ENCODE peak calls at places on chromosomes 13 and 19, in four cellular contexts. One of them, this sample, is unnamed.

GRCh38 chr13:99847318-99847750 is 124.2 kb downstream of the ZIC5 start:
- DNase-seq in K562: no peak
- DNase-seq in GM12878: no peak
- DNase-seq in HepG2: no peak
- DNase-seq in this sample: no peak

GRCh38 chr13:95300625-95301134 is 571 bp downstream of the ABCC4 start:
- DNase-seq in K562: peak
- DNase-seq in HepG2: peak
- DNase-seq in GM12878: no peak
- DNase-seq in this sample: peak

GRCh38 chr19:49851456-49852259 is 699 bp downstream of the PTOV1 start:
- DNase-seq in GM12878: no peak
- DNase-seq in HepG2: no peak
- DNase-seq in K562: peak
- DNase-seq in this sample: peak

GRCh38 chr13:31982540-31982939 is 49.0 kb upstream of the FRY start:
- DNase-seq in GM12878: no peak
- DNase-seq in HepG2: peak
- DNase-seq in K562: no peak
- DNase-seq in this sample: no peak

GRCh38 chr13:29707876-29708543 is 112.5 kb upstream of the SLC7A1 start:
- DNase-seq in HepG2: peak
- DNase-seq in K562: peak
- DNase-seq in GM12878: no peak
- DNase-seq in this sample: peak

GRCh38 chr13:93535256-93535655 is 308.6 kb downstream of the GPC6 start:
- DNase-seq in GM12878: no peak
- DNase-seq in HepG2: peak
- DNase-seq in K562: no peak
- DNase-seq in this sample: no peak

GRCh38 chr19:662207-662961 is 630 bp downstream of the RNF126 start:
- DNase-seq in GM12878: no peak
- DNase-seq in K562: peak
- DNase-seq in HepG2: peak
- DNase-seq in this sample: peak

GRCh38 chr19:33785795-33786194 is 10.9 kb upstream of the KCTD15 start:
- DNase-seq in GM12878: no peak
- DNase-seq in K562: no peak
- DNase-seq in HepG2: no peak
- DNase-seq in this sample: no peak

GRCh38 chr19:54653181-54653809 is 9.5 kb upstream of the LILRB4 start:
- DNase-seq in K562: peak
- DNase-seq in HepG2: peak
- DNase-seq in GM12878: no peak
- DNase-seq in this sample: no peak

GRCh38 chr13:109157275-109157674 is 527.9 kb downstream of the MYO16 start:
- DNase-seq in HepG2: no peak
- DNase-seq in GM12878: no peak
- DNase-seq in K562: no peak
- DNase-seq in this sample: peak

GRCh38 chr13:36214163-36214921 is at the start of gene SOHLH2:
- DNase-seq in GM12878: no peak
- DNase-seq in HepG2: no peak
- DNase-seq in K562: peak
- DNase-seq in this sample: no peak

GRCh38 chr13:25886438-25887214 is 165.2 kb downstream of the SHISA2 start:
- DNase-seq in GM12878: no peak
- DNase-seq in K562: no peak
- DNase-seq in HepG2: no peak
- DNase-seq in this sample: no peak

GRCh38 chr13:110559429-110559943 is 2.0 kb downstream of the RAB20 start:
- DNase-seq in GM12878: no peak
- DNase-seq in K562: no peak
- DNase-seq in HepG2: no peak
- DNase-seq in this sample: no peak

GRCh38 chr19:46644720-46645119 is 8.7 kb upstream of the GNG8 start:
- DNase-seq in GM12878: no peak
- DNase-seq in K562: peak
- DNase-seq in HepG2: no peak
- DNase-seq in this sample: no peak

GRCh38 chr13:24381539-24382265 is 72.3 kb downstream of the C1QTNF9 start:
- DNase-seq in K562: no peak
- DNase-seq in HepG2: no peak
- DNase-seq in GM12878: no peak
- DNase-seq in this sample: no peak

GRCh38 chr13:103859952-103860351 is 793.7 kb upstream of the SLC10A2 start:
- DNase-seq in GM12878: no peak
- DNase-seq in HepG2: no peak
- DNase-seq in K562: no peak
- DNase-seq in this sample: no peak

GRCh38 chr19:18972301-18972831 is 31.3 kb upstream of the HOMER3 start:
- DNase-seq in GM12878: no peak
- DNase-seq in K562: no peak
- DNase-seq in HepG2: no peak
- DNase-seq in this sample: no peak

GRCh38 chr19:30096596-30097370 is 154.7 kb downstream of the URI1 start:
- DNase-seq in GM12878: no peak
- DNase-seq in HepG2: no peak
- DNase-seq in K562: no peak
- DNase-seq in this sample: no peak

GRCh38 chr13:86201477-86201876 is 402.3 kb upstream of the SLITRK6 start:
- DNase-seq in GM12878: no peak
- DNase-seq in HepG2: no peak
- DNase-seq in K562: no peak
- DNase-seq in this sample: no peak

GRCh38 chr19:50972795-50973376 is 3.5 kb upstream of the KLK6 start:
- DNase-seq in GM12878: no peak
- DNase-seq in HepG2: no peak
- DNase-seq in K562: no peak
- DNase-seq in this sample: no peak

GRCh38 chr13:31038834-31039552 is 106.5 kb downstream of the TEX26 start:
- DNase-seq in HepG2: no peak
- DNase-seq in GM12878: peak
- DNase-seq in K562: no peak
- DNase-seq in this sample: no peak

GRCh38 chr19:47351545-47351944 is 2.4 kb downstream of the DHX34 start:
- DNase-seq in HepG2: peak
- DNase-seq in GM12878: no peak
- DNase-seq in K562: no peak
- DNase-seq in this sample: no peak

GRCh38 chr19:54141356-54141755 is 3.8 kb downstream of the CNOT3 start:
- DNase-seq in HepG2: no peak
- DNase-seq in K562: no peak
- DNase-seq in GM12878: no peak
- DNase-seq in this sample: no peak

GRCh38 chr19:14363203-14364097 is 17.8 kb upstream of the ADGRE5 start:
- DNase-seq in K562: peak
- DNase-seq in HepG2: peak
- DNase-seq in GM12878: no peak
- DNase-seq in this sample: peak

GRCh38 chr19:1567116-1567847 is 843 bp downstream of the MEX3D start:
- DNase-seq in HepG2: no peak
- DNase-seq in GM12878: no peak
- DNase-seq in K562: peak
- DNase-seq in this sample: no peak

GRCh38 chr13:33401238-33401637 is 115.7 kb upstream of the STARD13 start:
- DNase-seq in K562: no peak
- DNase-seq in GM12878: no peak
- DNase-seq in HepG2: no peak
- DNase-seq in this sample: no peak

GRCh38 chr13:92896842-92897241 is 329.8 kb upstream of the GPC6 start:
- DNase-seq in GM12878: no peak
- DNase-seq in K562: no peak
- DNase-seq in HepG2: peak
- DNase-seq in this sample: no peak

GRCh38 chr19:38264486-38265212 is at the start of gene SPINT2:
- DNase-seq in HepG2: no peak
- DNase-seq in GM12878: no peak
- DNase-seq in K562: no peak
- DNase-seq in this sample: peak

GRCh38 chr13:106151056-106151699 is 384.3 kb downstream of the EFNB2 start:
- DNase-seq in GM12878: no peak
- DNase-seq in K562: no peak
- DNase-seq in HepG2: no peak
- DNase-seq in this sample: no peak

GRCh38 chr19:32675720-32676185 is at the start of gene RGS9BP:
- DNase-seq in HepG2: peak
- DNase-seq in K562: peak
- DNase-seq in GM12878: no peak
- DNase-seq in this sample: peak

GRCh38 chr19:20422616-20423205 is 142.9 kb downstream of the ZNF737 start:
- DNase-seq in GM12878: no peak
- DNase-seq in K562: no peak
- DNase-seq in HepG2: no peak
- DNase-seq in this sample: no peak

GRCh38 chr19:56015756-56016155 is 29.2 kb downstream of the NLRP5 start:
- DNase-seq in HepG2: peak
- DNase-seq in K562: peak
- DNase-seq in GM12878: no peak
- DNase-seq in this sample: no peak

GRCh38 chr13:99211421-99212035 is 10.9 kb downstream of the UBAC2 start:
- DNase-seq in K562: no peak
- DNase-seq in GM12878: no peak
- DNase-seq in HepG2: no peak
- DNase-seq in this sample: no peak

GRCh38 chr19:12664406-12665280 is 1.9 kb downstream of the MAN2B1 start:
- DNase-seq in HepG2: peak
- DNase-seq in GM12878: no peak
- DNase-seq in K562: peak
- DNase-seq in this sample: peak

GRCh38 chr13:27666951-27667350 is 45.3 kb downstream of the POLR1D start:
- DNase-seq in K562: no peak
- DNase-seq in GM12878: no peak
- DNase-seq in HepG2: no peak
- DNase-seq in this sample: no peak

GRCh38 chr13:110965038-110965754 is 50.3 kb upstream of the ANKRD10 start:
- DNase-seq in HepG2: peak
- DNase-seq in K562: peak
- DNase-seq in GM12878: peak
- DNase-seq in this sample: no peak

GRCh38 chr13:31009166-31009565 is 76.7 kb downstream of the TEX26 start:
- DNase-seq in GM12878: no peak
- DNase-seq in HepG2: no peak
- DNase-seq in K562: no peak
- DNase-seq in this sample: no peak

GRCh38 chr13:113669231-113669870 is 2.3 kb downstream of the GRK1 start:
- DNase-seq in HepG2: no peak
- DNase-seq in K562: no peak
- DNase-seq in GM12878: no peak
- DNase-seq in this sample: peak

GRCh38 chr19:7744871-7745270 is 2.5 kb downstream of the CD209 start:
- DNase-seq in HepG2: no peak
- DNase-seq in GM12878: no peak
- DNase-seq in K562: no peak
- DNase-seq in this sample: no peak

GRCh38 chr19:7751157-7751783 is 3.9 kb upstream of the CD209 start:
- DNase-seq in GM12878: peak
- DNase-seq in K562: no peak
- DNase-seq in HepG2: no peak
- DNase-seq in this sample: no peak

GRCh38 chr19:7746903-7747884 is at the start of gene CD209:
- DNase-seq in K562: no peak
- DNase-seq in HepG2: no peak
- DNase-seq in GM12878: no peak
- DNase-seq in this sample: no peak

GRCh38 chr19:7748171-7748570 is 837 bp upstream of the CD209 start:
- DNase-seq in GM12878: no peak
- DNase-seq in HepG2: no peak
- DNase-seq in K562: no peak
- DNase-seq in this sample: no peak

GRCh38 chr19:7748756-7749155 is 1.4 kb upstream of the CD209 start:
- DNase-seq in K562: no peak
- DNase-seq in HepG2: peak
- DNase-seq in GM12878: no peak
- DNase-seq in this sample: peak
- TF ChIP-seq ETV6 in K562: no peak
- TF ChIP-seq ETV6 in HepG2: no peak
- TF ChIP-seq ETV6 in GM12878: no peak
- TF ChIP-seq ETV6 in this sample: no peak

GRCh38 chr19:4376991-4377781 is 23.2 kb downstream of the SH3GL1 start:
- DNase-seq in HepG2: no peak
- DNase-seq in K562: no peak
- DNase-seq in GM12878: no peak
- DNase-seq in this sample: no peak
- TF ChIP-seq CREB1 in HepG2: no peak
- TF ChIP-seq CREB1 in K562: no peak
- TF ChIP-seq CREB1 in GM12878: no peak
- TF ChIP-seq CREB1 in this sample: no peak

DNA sequence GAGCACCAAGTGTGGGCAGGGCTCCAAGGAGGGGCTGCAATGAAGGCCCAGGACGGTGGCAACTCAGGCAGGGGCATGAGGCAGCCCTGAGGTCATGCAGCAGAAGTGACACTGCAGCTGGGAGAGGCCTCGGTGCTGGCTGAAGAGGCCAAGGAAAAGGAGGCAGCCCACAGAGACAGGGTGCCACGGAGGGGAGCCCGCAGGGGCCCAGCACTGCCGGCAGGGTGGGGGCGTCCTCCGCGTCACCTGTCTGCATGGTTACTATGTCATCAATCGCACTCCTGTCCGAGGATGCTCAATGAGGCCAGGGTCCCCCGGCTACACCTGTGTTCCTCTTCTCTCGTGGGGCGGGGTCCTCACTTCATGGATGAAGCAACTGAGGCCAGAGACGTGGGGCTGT is 123.1 kb downstream of the TUBA3C start:
- DNase-seq in GM12878: no peak
- DNase-seq in K562: no peak
- DNase-seq in HepG2: no peak
- DNase-seq in this sample: no peak
- TF ChIP-seq ETV6 in GM12878: no peak
- TF ChIP-seq ETV6 in K562: no peak
- TF ChIP-seq ETV6 in HepG2: no peak
- TF ChIP-seq ETV6 in this sample: no peak

DNA sequence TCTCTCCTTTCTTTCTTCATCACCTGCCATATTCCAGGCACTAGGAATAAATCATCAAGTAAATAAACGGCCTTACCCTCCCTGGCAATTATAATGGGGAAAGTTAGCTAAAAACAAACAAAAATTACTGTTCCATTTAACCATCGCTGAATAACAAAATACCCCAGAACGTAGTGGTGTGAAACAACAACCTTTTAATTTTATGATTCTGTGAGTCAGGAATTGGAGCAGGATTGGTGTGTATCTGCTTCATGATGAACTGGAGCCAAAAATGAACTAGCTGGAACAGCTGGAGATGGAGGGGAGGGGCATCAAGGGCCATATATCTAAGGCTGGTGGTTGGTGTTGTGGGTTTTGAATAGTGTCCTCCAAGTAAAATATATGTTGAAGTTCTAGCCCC is 3.7 kb upstream of the CADM4 start:
- DNase-seq in GM12878: no peak
- DNase-seq in HepG2: no peak
- DNase-seq in K562: no peak
- DNase-seq in this sample: no peak
- TF ChIP-seq CREB1 in GM12878: no peak
- TF ChIP-seq CREB1 in HepG2: no peak
- TF ChIP-seq CREB1 in K562: no peak
- TF ChIP-seq CREB1 in this sample: no peak

GRCh38 chr13:102854675-102855074 is 8.8 kb downstream of the ERCC5 start:
- DNase-seq in GM12878: no peak
- DNase-seq in HepG2: no peak
- DNase-seq in K562: no peak
- DNase-seq in this sample: no peak
- TF ChIP-seq ETV6 in GM12878: no peak
- TF ChIP-seq ETV6 in HepG2: no peak
- TF ChIP-seq ETV6 in K562: no peak
- TF ChIP-seq ETV6 in this sample: no peak